ENCODE peak calls at places on chromosomes 6 and 20, in five cellular contexts. One of them, this sample, is unnamed.

GRCh38 chr6:15260099-15260821 is 14.4 kb downstream of the JARID2 start:
- DNase-seq in Peyer's patch: no peak
- DNase-seq in endodermal cell: no peak
- DNase-seq in RWPE2: no peak
- DNase-seq in mammary epithelial cell: no peak
- DNase-seq in this sample: no peak

GRCh38 chr6:111738156-111738555 is 132.5 kb upstream of the TRAF3IP2 start:
- DNase-seq in Peyer's patch: no peak
- DNase-seq in endodermal cell: peak
- DNase-seq in RWPE2: no peak
- DNase-seq in mammary epithelial cell: no peak
- DNase-seq in this sample: no peak

GRCh38 chr6:138001750-138002349 is 105.4 kb downstream of the PERP start:
- DNase-seq in Peyer's patch: peak
- DNase-seq in endodermal cell: peak
- DNase-seq in RWPE2: no peak
- DNase-seq in mammary epithelial cell: peak
- DNase-seq in this sample: peak

GRCh38 chr20:50133474-50134217 is 19.9 kb downstream of the PEDS1 start:
- DNase-seq in Peyer's patch: no peak
- DNase-seq in endodermal cell: no peak
- DNase-seq in RWPE2: no peak
- DNase-seq in mammary epithelial cell: no peak
- DNase-seq in this sample: no peak

GRCh38 chr20:54622338-54623280 is 147.2 kb downstream of the DOK5 start:
- DNase-seq in Peyer's patch: no peak
- DNase-seq in endodermal cell: no peak
- DNase-seq in RWPE2: no peak
- DNase-seq in mammary epithelial cell: no peak
- DNase-seq in this sample: no peak

GRCh38 chr6:147724454-147724853 is 216.0 kb downstream of the SAMD5 start:
- DNase-seq in Peyer's patch: no peak
- DNase-seq in endodermal cell: peak
- DNase-seq in RWPE2: no peak
- DNase-seq in mammary epithelial cell: no peak
- DNase-seq in this sample: no peak

GRCh38 chr6:44045672-44046015 is 81.6 kb downstream of the MRPL14 start:
- DNase-seq in Peyer's patch: no peak
- DNase-seq in endodermal cell: no peak
- DNase-seq in RWPE2: no peak
- DNase-seq in mammary epithelial cell: no peak
- DNase-seq in this sample: no peak

GRCh38 chr6:6749791-6750434 is 161.4 kb downstream of the LY86 start:
- DNase-seq in Peyer's patch: peak
- DNase-seq in endodermal cell: peak
- DNase-seq in RWPE2: no peak
- DNase-seq in mammary epithelial cell: peak
- DNase-seq in this sample: peak

GRCh38 chr6:170363255-170363654 is 56.7 kb downstream of the FAM120B start:
- DNase-seq in Peyer's patch: no peak
- DNase-seq in endodermal cell: no peak
- DNase-seq in RWPE2: no peak
- DNase-seq in mammary epithelial cell: no peak
- DNase-seq in this sample: no peak

GRCh38 chr20:51327251-51327841 is 215.2 kb downstream of the NFATC2 start:
- DNase-seq in Peyer's patch: no peak
- DNase-seq in endodermal cell: no peak
- DNase-seq in RWPE2: no peak
- DNase-seq in mammary epithelial cell: peak
- DNase-seq in this sample: no peak

GRCh38 chr6:139173172-139173571 is 38.3 kb downstream of the HECA start:
- DNase-seq in Peyer's patch: no peak
- DNase-seq in endodermal cell: no peak
- DNase-seq in RWPE2: no peak
- DNase-seq in mammary epithelial cell: no peak
- DNase-seq in this sample: no peak

GRCh38 chr20:33419140-33419974 is 18.0 kb upstream of the CDK5RAP1 start:
- DNase-seq in Peyer's patch: no peak
- DNase-seq in endodermal cell: no peak
- DNase-seq in RWPE2: no peak
- DNase-seq in mammary epithelial cell: no peak
- DNase-seq in this sample: no peak

GRCh38 chr6:132354517-132355167 is 46.6 kb downstream of the MOXD1 start:
- DNase-seq in Peyer's patch: peak
- DNase-seq in endodermal cell: peak
- DNase-seq in RWPE2: no peak
- DNase-seq in mammary epithelial cell: peak
- DNase-seq in this sample: no peak

GRCh38 chr6:72032056-72032455 is 145.7 kb downstream of the RIMS1 start:
- DNase-seq in Peyer's patch: no peak
- DNase-seq in endodermal cell: no peak
- DNase-seq in RWPE2: no peak
- DNase-seq in mammary epithelial cell: peak
- DNase-seq in this sample: no peak

GRCh38 chr6:136226027-136226673 is 24.0 kb downstream of the MTFR2 start:
- DNase-seq in Peyer's patch: peak
- DNase-seq in endodermal cell: peak
- DNase-seq in RWPE2: no peak
- DNase-seq in mammary epithelial cell: no peak
- DNase-seq in this sample: peak

GRCh38 chr20:41613321-41613720 is 4.9 kb downstream of the CHD6 start:
- DNase-seq in Peyer's patch: no peak
- DNase-seq in endodermal cell: no peak
- DNase-seq in RWPE2: no peak
- DNase-seq in mammary epithelial cell: no peak
- DNase-seq in this sample: no peak

DNA sequence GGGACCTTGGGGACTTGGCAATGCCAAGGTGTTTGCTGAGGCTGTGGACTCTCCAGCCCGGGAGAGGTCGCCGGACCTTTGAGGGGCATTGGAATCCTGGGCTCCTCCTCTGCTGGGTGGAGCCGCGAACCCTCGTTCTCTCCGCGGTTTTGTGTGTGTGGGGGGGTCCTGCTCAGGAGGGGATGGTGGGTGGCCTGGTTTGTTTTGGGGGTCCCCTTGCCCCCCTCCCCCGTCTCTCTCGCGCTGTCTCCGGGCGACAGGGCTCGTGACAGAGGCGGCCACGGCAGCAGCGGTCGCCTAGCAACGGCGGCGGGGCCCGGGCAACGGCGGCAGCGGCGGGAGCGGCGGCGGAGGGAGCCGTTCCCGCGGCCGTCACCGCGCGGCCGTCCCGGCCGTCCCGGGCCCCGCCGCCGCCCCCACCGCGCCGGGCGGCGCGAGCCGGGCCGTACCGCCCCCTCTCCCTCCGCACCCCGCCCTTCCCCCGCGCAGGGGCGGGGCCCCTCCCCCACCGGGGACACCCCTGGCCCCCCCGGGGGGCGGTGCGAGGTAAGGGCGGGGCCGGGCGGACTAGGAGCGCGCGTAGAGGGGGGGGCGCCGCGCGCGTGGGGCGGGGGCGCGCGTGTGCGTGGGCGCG is 7.8 kb downstream of the SYNGAP1 start:
- DNase-seq in Peyer's patch: peak
- DNase-seq in endodermal cell: peak
- DNase-seq in RWPE2: no peak
- DNase-seq in mammary epithelial cell: no peak
- DNase-seq in this sample: no peak
- TF ChIP-seq CTCF in Peyer's patch: no peak
- TF ChIP-seq CTCF in endodermal cell: peak
- TF ChIP-seq CTCF in RWPE2: no peak
- TF ChIP-seq CTCF in mammary epithelial cell: no peak
- TF ChIP-seq CTCF in this sample: no peak

GRCh38 chr20:1392693-1393506 is at the start of gene FKBP1A:
- DNase-seq in Peyer's patch: peak
- DNase-seq in endodermal cell: peak
- DNase-seq in RWPE2: peak
- DNase-seq in mammary epithelial cell: peak
- DNase-seq in this sample: peak
- TF ChIP-seq CTCF in Peyer's patch: peak
- TF ChIP-seq CTCF in endodermal cell: peak
- TF ChIP-seq CTCF in RWPE2: peak
- TF ChIP-seq CTCF in mammary epithelial cell: no peak
- TF ChIP-seq CTCF in this sample: no peak

DNA sequence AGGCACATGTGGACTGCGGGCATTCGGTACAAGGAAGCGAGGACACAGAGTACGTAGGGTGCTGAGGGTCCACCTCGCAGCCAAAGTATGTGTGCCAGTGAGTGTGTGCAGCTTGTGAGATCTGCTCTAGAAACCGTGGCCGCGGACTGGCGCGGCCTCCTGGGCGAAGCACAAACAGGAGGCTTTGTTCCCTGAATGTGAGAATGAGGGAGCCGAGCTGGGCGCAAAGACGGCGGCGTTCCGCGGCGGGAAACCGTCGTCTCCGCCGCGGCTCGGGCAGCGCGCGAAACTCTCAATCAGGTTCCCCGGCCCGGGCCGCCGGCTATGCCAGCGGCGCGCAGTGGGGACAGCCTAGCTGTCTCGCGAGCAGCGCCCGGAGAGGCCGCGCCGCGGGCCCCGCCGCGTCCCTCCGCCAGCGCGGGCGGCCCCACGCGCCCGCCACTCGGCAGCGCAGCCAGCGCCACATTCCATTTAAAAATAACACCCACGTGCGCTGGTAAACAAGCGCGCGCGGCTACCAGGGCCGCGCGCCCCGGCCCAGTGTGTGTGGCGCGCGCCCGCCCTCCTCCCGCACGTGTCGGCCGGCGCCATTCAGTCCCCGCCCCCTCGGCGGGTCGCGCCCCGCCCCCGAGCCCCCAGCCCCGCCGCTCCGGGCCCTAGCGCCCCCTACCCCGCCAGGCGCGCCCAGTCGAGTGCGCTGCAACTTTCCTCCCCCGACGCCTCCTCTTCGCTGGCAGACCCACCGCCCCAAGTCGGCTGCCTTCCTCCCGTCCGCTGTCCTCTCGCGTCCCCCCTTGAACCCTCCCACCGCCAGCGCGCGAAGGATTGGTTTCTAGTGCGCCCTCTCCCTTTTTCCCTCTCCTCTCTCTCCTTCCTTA is 3.0 kb upstream of the FOXO3 start:
- DNase-seq in Peyer's patch: peak
- DNase-seq in endodermal cell: peak
- DNase-seq in RWPE2: peak
- DNase-seq in mammary epithelial cell: peak
- DNase-seq in this sample: peak
- TF ChIP-seq CTCF in Peyer's patch: peak
- TF ChIP-seq CTCF in endodermal cell: peak
- TF ChIP-seq CTCF in RWPE2: peak
- TF ChIP-seq CTCF in mammary epithelial cell: no peak
- TF ChIP-seq CTCF in this sample: no peak

DNA sequence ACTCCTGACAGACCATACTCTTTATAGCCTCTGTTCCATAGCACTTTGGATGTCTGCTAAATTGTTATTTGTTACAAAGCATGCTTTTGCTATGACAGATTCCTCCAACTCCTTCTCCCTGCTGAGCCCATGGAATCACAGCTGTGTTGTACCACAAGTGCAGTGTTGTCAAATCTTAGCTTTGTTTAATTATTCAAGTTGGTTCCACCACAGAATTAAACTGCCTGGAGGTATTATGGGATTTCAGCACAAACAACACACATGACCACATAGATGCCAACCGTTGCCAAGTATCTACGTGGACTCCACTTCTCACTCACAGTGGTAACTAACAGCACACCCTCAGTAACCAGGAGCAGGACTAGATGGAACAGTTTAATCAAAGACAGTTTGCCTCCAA is 32.7 kb upstream of the MARCKS start:
- DNase-seq in Peyer's patch: no peak
- DNase-seq in endodermal cell: no peak
- DNase-seq in RWPE2: no peak
- DNase-seq in mammary epithelial cell: peak
- DNase-seq in this sample: no peak
- TF ChIP-seq CTCF in Peyer's patch: no peak
- TF ChIP-seq CTCF in endodermal cell: no peak
- TF ChIP-seq CTCF in RWPE2: no peak
- TF ChIP-seq CTCF in mammary epithelial cell: no peak
- TF ChIP-seq CTCF in this sample: no peak